ENCODE peak calls at places on chromosomes 12 and 14, in six cellular contexts. O is neural progenitor cell, J is lower leg skin, D is caudate nucleus, I is astrocyte, S is esophagus muscularis mucosa. Q is an unnamed sample.

GRCh38 chr12:118044075-118044474 is 16.9 kb downstream of the WSB2 start:
- DNase-seq in I (no peak), J (no peak), D (no peak), S (no peak), O (no peak), Q (no peak)

GRCh38 chr12:55934343-55934742 is 3.4 kb downstream of the DGKA start:
- DNase-seq in S (no peak), O (no peak), I (no peak), J (peak), D (no peak), Q (no peak)

GRCh38 chr12:130933269-130933995 is 20.3 kb upstream of the ADGRD1 start:
- DNase-seq in O (no peak), J (peak), S (peak), D (no peak), I (no peak), Q (no peak)

GRCh38 chr14:74290415-74290814 is 12.3 kb downstream of the ABCD4 start:
- DNase-seq in O (peak), D (no peak), S (no peak), J (no peak), I (no peak), Q (peak)

GRCh38 chr14:91681893-91682563 is 49.9 kb downstream of the CATSPERB start:
- DNase-seq in J (no peak), S (no peak), D (no peak), I (no peak), O (no peak), Q (no peak)

GRCh38 chr12:83140135-83140534 is 453.4 kb downstream of the TMTC2 start:
- DNase-seq in O (no peak), I (no peak), J (no peak), S (no peak), D (no peak), Q (no peak)

GRCh38 chr12:25005376-25005775 is 56.5 kb upstream of the BCAT1 start:
- DNase-seq in O (no peak), I (no peak), J (no peak), S (no peak), D (no peak), Q (peak)

GRCh38 chr14:53845813-53846693 is 110.6 kb downstream of the BMP4 start:
- DNase-seq in S (peak), J (no peak), O (no peak), I (no peak), D (no peak), Q (no peak)

GRCh38 chr12:57902371-57903042 is 38.9 kb upstream of the ATP23 start:
- DNase-seq in S (no peak), D (peak), O (no peak), J (no peak), I (peak), Q (no peak)

GRCh38 chr12:103677341-103677740 is 90.3 kb downstream of the STAB2 start:
- DNase-seq in S (no peak), O (no peak), J (no peak), I (no peak), D (no peak), Q (no peak)

GRCh38 chr14:92880851-92881250 is 42.1 kb upstream of the CHGA start:
- DNase-seq in I (peak), O (peak), S (no peak), D (no peak), J (no peak), Q (no peak)

GRCh38 chr12:125528300-125528699 is 463.1 kb downstream of the AACS start:
- DNase-seq in I (no peak), O (no peak), J (no peak), S (no peak), D (peak), Q (no peak)

GRCh38 chr14:97010491-97011160 is 213.4 kb downstream of the VRK1 start:
- DNase-seq in J (no peak), O (no peak), S (no peak), I (no peak), D (no peak), Q (peak)

GRCh38 chr14:100384819-100385813 is 62.0 kb downstream of the SLC25A47 start:
- DNase-seq in J (no peak), D (no peak), I (peak), S (no peak), O (peak), Q (no peak)

GRCh38 chr12:1666685-1667162 is 24.1 kb upstream of the ADIPOR2 start:
- DNase-seq in S (no peak), O (no peak), J (no peak), I (no peak), D (no peak), Q (peak)

GRCh38 chr14:77421241-77421640 is 2.1 kb downstream of the NOXRED1 start:
- DNase-seq in O (no peak), S (no peak), I (no peak), D (no peak), J (no peak), Q (no peak)

GRCh38 chr14:102892660-102893059 is 29.8 kb upstream of the AMN start:
- DNase-seq in D (no peak), J (no peak), I (no peak), O (no peak), S (no peak), Q (no peak)

GRCh38 chr12:53860426-53861223 is 78.0 kb upstream of the HOXC13 start:
- DNase-seq in S (peak), J (no peak), I (no peak), O (no peak), D (no peak), Q (no peak)

GRCh38 chr12:109182041-109182839 is 65.9 kb downstream of the ACACB start:
- DNase-seq in O (no peak), I (peak), J (no peak), S (no peak), D (no peak), Q (no peak)

GRCh38 chr14:85620937-85621336 is 91.0 kb downstream of the FLRT2 start:
- DNase-seq in J (no peak), S (no peak), I (no peak), D (no peak), O (no peak), Q (no peak)